ENCODE peak calls at places on chromosomes 6 and 20, in eight cellular contexts. J is EL; Q is NCI-H2081; O is cardiac fibroblast; S is germinal center; H is activated CD4-positive, alpha-beta T cell treated with anti-CD3 and anti-CD28 coated beads, Interleukin-2, amount 50 U/mL, for 48 hours; Y is activated CD8-positive, alpha-beta memory T cell treated with anti-CD3 and anti-CD28 coated beads for 24 hours; T is H9. Z is an unnamed sample.

GRCh38 chr6:133099573-133099972 is 141.6 kb upstream of the EYA4 start:
- DNase-seq in T (no peak), O (peak), Y (no peak), S (no peak), Q (no peak), H (no peak), J (peak), Z (peak)

GRCh38 chr6:143128346-143129015 is 67.8 kb downstream of the AIG1 start:
- DNase-seq in T (no peak), O (no peak), S (no peak), H (no peak), J (no peak), Q (no peak), Y (no peak), Z (no peak)

GRCh38 chr20:50276119-50277063 is 85.8 kb downstream of the CEBPB start:
- DNase-seq in Q (no peak), S (no peak), T (no peak), H (no peak), O (no peak), J (no peak), Y (no peak), Z (no peak)

GRCh38 chr20:49028684-49029083 is 17.4 kb upstream of the CSE1L start:
- DNase-seq in H (no peak), T (no peak), Y (no peak), S (no peak), O (peak), J (peak), Q (no peak), Z (peak)

GRCh38 chr6:151388997-151389639 is 2.2 kb downstream of the ZBTB2 start:
- DNase-seq in Y (no peak), S (no peak), J (no peak), O (no peak), T (no peak), Q (no peak), H (no peak), Z (no peak)

GRCh38 chr6:132968419-132968950 is 154.1 kb downstream of the RPS12 start:
- DNase-seq in J (no peak), O (no peak), Y (no peak), H (no peak), S (no peak), T (no peak), Q (no peak), Z (no peak)

GRCh38 chr6:12051861-12052368 is 39.8 kb downstream of the HIVEP1 start:
- DNase-seq in Y (no peak), J (no peak), O (no peak), H (peak), S (peak), T (no peak), Q (no peak), Z (peak)

GRCh38 chr20:57310821-57311514 is 18.6 kb upstream of the SPO11 start:
- DNase-seq in O (no peak), Q (no peak), J (no peak), H (no peak), T (no peak), Y (no peak), S (no peak), Z (no peak)

GRCh38 chr6:14349507-14349906 is 231.9 kb downstream of the CD83 start:
- DNase-seq in J (no peak), T (no peak), S (no peak), Q (no peak), H (no peak), Y (no peak), O (no peak), Z (no peak)

GRCh38 chr20:48686238-48687096 is 141.3 kb downstream of the PREX1 start:
- DNase-seq in Y (no peak), H (no peak), S (no peak), Q (no peak), T (no peak), J (peak), O (peak), Z (peak)

GRCh38 chr20:41476013-41476441 is 109.4 kb upstream of the EMILIN3 start:
- DNase-seq in H (no peak), O (peak), T (no peak), Q (peak), S (no peak), J (peak), Y (no peak), Z (peak)

GRCh38 chr6:163490826-163491577 is 76.5 kb downstream of the QKI start:
- DNase-seq in T (no peak), Y (no peak), O (peak), S (no peak), H (peak), Q (peak), J (no peak), Z (peak)

GRCh38 chr6:87909849-87910248 is 137.8 kb upstream of the SPACA1 start:
- DNase-seq in O (peak), J (peak), T (no peak), H (peak), Y (no peak), S (no peak), Q (no peak), Z (peak)